ENCODE peak calls at places on chromosomes 3 and 15, in eight cellular contexts. R is iPS-NIHi11, L is NCI-H1105 treated with DMSO at 0.1 percent for 48 hours, T is progenitor cell of endocrine pancreas, V is A172, J is breast epithelium, G is B cell, X is T-helper 17 cell. O is an unnamed sample.

GRCh38 chr3:65758871-65759598 is 279.7 kb downstream of the MAGI1 start:
- DNase-seq in R (no peak), L (no peak), T (no peak), V (no peak), J (no peak), G (no peak), X (no peak), O (no peak)

GRCh38 chr3:18757476-18757875 is 332.3 kb upstream of the SATB1 start:
- DNase-seq in R (no peak), L (no peak), T (no peak), V (no peak), J (no peak), G (no peak), X (no peak), O (no peak)

GRCh38 chr3:171748341-171748918 is 61.9 kb downstream of the PLD1 start:
- DNase-seq in R (no peak), L (no peak), T (no peak), V (no peak), J (no peak), G (no peak), X (no peak), O (no peak)

GRCh38 chr3:124886168-124887051 is 755 bp downstream of the ITGB5 start:
- DNase-seq in R (peak; percentile 64), L (peak; percentile 46), T (peak; percentile 58), V (peak; percentile 25), J (peak; percentile 55), G (peak; percentile 30), X (peak; percentile 12), O (no peak)

GRCh38 chr3:187012609-187013051 is 82.3 kb downstream of the ST6GAL1 start:
- DNase-seq in R (no peak), L (no peak), T (no peak), V (peak; percentile 38), J (no peak), G (peak; percentile 75), X (no peak), O (no peak)

GRCh38 chr3:14411988-14412387 is 9.6 kb downstream of the SLC6A6 start:
- DNase-seq in R (no peak), L (no peak), T (no peak), V (no peak), J (no peak), G (no peak), X (no peak), O (no peak)

GRCh38 chr3:25424238-25425013 is 3.6 kb upstream of the RARB start:
- DNase-seq in R (no peak), L (no peak), T (no peak), V (no peak), J (no peak), G (no peak), X (no peak), O (no peak)

GRCh38 chr3:114496021-114496434 is 202.2 kb downstream of the TIGIT start:
- DNase-seq in R (no peak), L (no peak), T (no peak), V (peak; percentile 19), J (no peak), G (no peak), X (no peak), O (no peak)

GRCh38 chr3:34463414-34463813 is 665.0 kb downstream of the PDCD6IP start:
- DNase-seq in R (no peak), L (no peak), T (no peak), V (no peak), J (no peak), G (no peak), X (no peak), O (no peak)

GRCh38 chr3:53342353-53342752 is 5.0 kb downstream of the DCP1A start:
- DNase-seq in R (no peak), L (no peak), T (no peak), V (peak; percentile 14), J (no peak), G (no peak), X (no peak), O (no peak)

GRCh38 chr3:175005881-175006280 is 146.7 kb downstream of the NAALADL2 start:
- DNase-seq in R (no peak), L (peak; percentile 26), T (no peak), V (no peak), J (no peak), G (no peak), X (no peak), O (no peak)

GRCh38 chr15:100105101-100105500 is 236.7 kb downstream of the ADAMTS17 start:
- DNase-seq in R (no peak), L (no peak), T (no peak), V (no peak), J (no peak), G (no peak), X (no peak), O (no peak)

GRCh38 chr3:128276577-128277183 is 123.4 kb downstream of the EEFSEC start:
- DNase-seq in R (no peak), L (no peak), T (no peak), V (no peak), J (no peak), G (no peak), X (no peak), O (no peak)

GRCh38 chr3:196968233-196969000 is at the start of gene PIGZ:
- DNase-seq in R (peak; percentile 76), L (peak; percentile 23), T (peak; percentile 25), V (no peak), J (no peak), G (peak; percentile 67), X (peak; percentile 36), O (peak; percentile 56)

GRCh38 chr3:117603097-117603496 is 893.5 kb downstream of the TUSC7 start:
- DNase-seq in R (no peak), L (no peak), T (no peak), V (no peak), J (no peak), G (no peak), X (no peak), O (no peak)

GRCh38 chr3:176931991-176932390 is 265.3 kb downstream of the TBL1XR1 start:
- DNase-seq in R (no peak), L (no peak), T (no peak), V (no peak), J (no peak), G (no peak), X (no peak), O (no peak)

GRCh38 chr15:99911824-99912223 is 178.6 kb upstream of the LYSMD4 start:
- DNase-seq in R (no peak), L (no peak), T (no peak), V (no peak), J (no peak), G (no peak), X (no peak), O (no peak)

GRCh38 chr15:78131295-78132021 is at the start of gene CIB2:
- DNase-seq in R (peak; percentile 99), L (peak; percentile 61), T (peak; percentile 89), V (peak; percentile 19), J (no peak), G (peak; percentile 87), X (peak; percentile 78), O (peak; percentile 68)

GRCh38 chr3:117557008-117557407 is 847.4 kb downstream of the TUSC7 start:
- DNase-seq in R (no peak), L (no peak), T (no peak), V (no peak), J (no peak), G (no peak), X (no peak), O (no peak)

GRCh38 chr3:45443459-45443858 is 55.1 kb downstream of the LARS2 start:
- DNase-seq in R (no peak), L (no peak), T (no peak), V (no peak), J (no peak), G (no peak), X (no peak), O (no peak)

GRCh38 chr3:132661120-132661519 is 991 bp downstream of the UBA5 start:
- DNase-seq in R (no peak), L (peak; percentile 32), T (no peak), V (no peak), J (no peak), G (peak; percentile 2), X (no peak), O (no peak)

O was measured in NCI-H345.